ENCODE peak calls at places on chromosomes 13 and 19, in five cellular contexts. One of them, this sample, is unnamed.

GRCh38 chr13:22256111-22256639 is 585.3 kb downstream of the FGF9 start:
- DNase-seq in neural progenitor cell: no peak
- DNase-seq in NB4: no peak
- DNase-seq in stomach: no peak
- DNase-seq in ureter: no peak
- DNase-seq in this sample: no peak

GRCh38 chr19:16233836-16234551 is 36.3 kb downstream of the AP1M1 start:
- DNase-seq in neural progenitor cell: no peak
- DNase-seq in NB4: peak
- DNase-seq in stomach: no peak
- DNase-seq in ureter: no peak
- DNase-seq in this sample: no peak

GRCh38 chr13:30810261-30810701 is 74.9 kb downstream of the ALOX5AP start:
- DNase-seq in neural progenitor cell: no peak
- DNase-seq in NB4: no peak
- DNase-seq in stomach: no peak
- DNase-seq in ureter: no peak
- DNase-seq in this sample: no peak

GRCh38 chr13:29707876-29708543 is 112.5 kb upstream of the SLC7A1 start:
- DNase-seq in neural progenitor cell: peak
- DNase-seq in NB4: peak
- DNase-seq in stomach: peak
- DNase-seq in ureter: no peak
- DNase-seq in this sample: no peak

GRCh38 chr13:33940256-33940655 is 122.3 kb downstream of the RFC3 start:
- DNase-seq in neural progenitor cell: no peak
- DNase-seq in NB4: no peak
- DNase-seq in stomach: no peak
- DNase-seq in ureter: no peak
- DNase-seq in this sample: no peak

GRCh38 chr19:52039169-52039568 is 9.5 kb downstream of the ZNF432 start:
- DNase-seq in neural progenitor cell: no peak
- DNase-seq in NB4: no peak
- DNase-seq in stomach: no peak
- DNase-seq in ureter: no peak
- DNase-seq in this sample: no peak

GRCh38 chr19:43738780-43739211 is 16.0 kb downstream of the SMG9 start:
- DNase-seq in neural progenitor cell: no peak
- DNase-seq in NB4: no peak
- DNase-seq in stomach: peak
- DNase-seq in ureter: no peak
- DNase-seq in this sample: no peak

GRCh38 chr13:110503037-110503901 is 58.3 kb downstream of the RAB20 start:
- DNase-seq in neural progenitor cell: no peak
- DNase-seq in NB4: peak
- DNase-seq in stomach: no peak
- DNase-seq in ureter: no peak
- DNase-seq in this sample: no peak

GRCh38 chr13:48746816-48747215 is 93.1 kb downstream of the CYSLTR2 start:
- DNase-seq in neural progenitor cell: no peak
- DNase-seq in NB4: no peak
- DNase-seq in stomach: no peak
- DNase-seq in ureter: no peak
- DNase-seq in this sample: no peak

GRCh38 chr13:109336730-109337129 is 449.7 kb downstream of the IRS2 start:
- DNase-seq in neural progenitor cell: no peak
- DNase-seq in NB4: no peak
- DNase-seq in stomach: no peak
- DNase-seq in ureter: no peak
- DNase-seq in this sample: no peak

GRCh38 chr19:29667941-29668340 is 2.7 kb downstream of the PLEKHF1 start:
- DNase-seq in neural progenitor cell: no peak
- DNase-seq in NB4: no peak
- DNase-seq in stomach: peak
- DNase-seq in ureter: no peak
- DNase-seq in this sample: no peak

GRCh38 chr19:33064117-33064777 is 441 bp downstream of the RHPN2 start:
- DNase-seq in neural progenitor cell: no peak
- DNase-seq in NB4: peak
- DNase-seq in stomach: peak
- DNase-seq in ureter: no peak
- DNase-seq in this sample: peak

GRCh38 chr13:45833663-45834062 is 17.9 kb downstream of the SIAH3 start:
- DNase-seq in neural progenitor cell: no peak
- DNase-seq in NB4: peak
- DNase-seq in stomach: no peak
- DNase-seq in ureter: peak
- DNase-seq in this sample: no peak

GRCh38 chr13:19634129-19634740 is 776 bp downstream of the MPHOSPH8 start:
- DNase-seq in neural progenitor cell: peak
- DNase-seq in NB4: peak
- DNase-seq in stomach: peak
- DNase-seq in ureter: no peak
- DNase-seq in this sample: no peak

GRCh38 chr13:22592515-22592914 is 588.3 kb upstream of the SGCG start:
- DNase-seq in neural progenitor cell: no peak
- DNase-seq in NB4: peak
- DNase-seq in stomach: no peak
- DNase-seq in ureter: no peak
- DNase-seq in this sample: no peak

GRCh38 chr13:51912091-51912490 is 50.3 kb downstream of the CCDC70 start:
- DNase-seq in neural progenitor cell: no peak
- DNase-seq in NB4: no peak
- DNase-seq in stomach: peak
- DNase-seq in ureter: no peak
- DNase-seq in this sample: no peak

GRCh38 chr13:38386421-38386820 is 36.8 kb downstream of the UFM1 start:
- DNase-seq in neural progenitor cell: no peak
- DNase-seq in NB4: no peak
- DNase-seq in stomach: no peak
- DNase-seq in ureter: no peak
- DNase-seq in this sample: no peak

GRCh38 chr13:51585234-51585672 is 991 bp downstream of the WDFY2 start:
- DNase-seq in neural progenitor cell: no peak
- DNase-seq in NB4: peak
- DNase-seq in stomach: no peak
- DNase-seq in ureter: no peak
- DNase-seq in this sample: no peak

GRCh38 chr19:45691516-45692186 is at the start of gene SNRPD2:
- DNase-seq in neural progenitor cell: peak
- DNase-seq in NB4: peak
- DNase-seq in stomach: peak
- DNase-seq in ureter: peak
- DNase-seq in this sample: peak

GRCh38 chr19:2199215-2199614 is 35.5 kb downstream of the DOT1L start:
- DNase-seq in neural progenitor cell: peak
- DNase-seq in NB4: peak
- DNase-seq in stomach: no peak
- DNase-seq in ureter: no peak
- DNase-seq in this sample: no peak

GRCh38 chr19:342801-343421 is 1.7 kb downstream of the MIER2 start:
- DNase-seq in neural progenitor cell: no peak
- DNase-seq in NB4: peak
- DNase-seq in stomach: peak
- DNase-seq in ureter: peak
- DNase-seq in this sample: peak

GRCh38 chr19:7494416-7495098 is 5.7 kb upstream of the PEX11G start:
- DNase-seq in neural progenitor cell: peak
- DNase-seq in NB4: no peak
- DNase-seq in stomach: peak
- DNase-seq in ureter: peak
- DNase-seq in this sample: no peak

GRCh38 chr13:73465629-73465974 is 406.8 kb downstream of the KLF5 start:
- DNase-seq in neural progenitor cell: no peak
- DNase-seq in NB4: no peak
- DNase-seq in stomach: no peak
- DNase-seq in ureter: no peak
- DNase-seq in this sample: no peak

GRCh38 chr19:3270908-3271307 is 46.4 kb downstream of the CELF5 start:
- DNase-seq in neural progenitor cell: peak
- DNase-seq in NB4: peak
- DNase-seq in stomach: no peak
- DNase-seq in ureter: no peak
- DNase-seq in this sample: no peak

GRCh38 chr13:98509271-98510155 is 67.4 kb downstream of the STK24 start:
- DNase-seq in neural progenitor cell: no peak
- DNase-seq in NB4: peak
- DNase-seq in stomach: peak
- DNase-seq in ureter: no peak
- DNase-seq in this sample: peak

GRCh38 chr13:45292176-45292575 is 48.8 kb downstream of the TPT1 start:
- DNase-seq in neural progenitor cell: no peak
- DNase-seq in NB4: no peak
- DNase-seq in stomach: no peak
- DNase-seq in ureter: no peak
- DNase-seq in this sample: no peak

GRCh38 chr13:32309812-32310706 is 5.1 kb downstream of the ZAR1L start:
- DNase-seq in neural progenitor cell: peak
- DNase-seq in NB4: peak
- DNase-seq in stomach: no peak
- DNase-seq in ureter: no peak
- DNase-seq in this sample: no peak

GRCh38 chr19:39401549-39402416 is 4.9 kb upstream of the ZFP36 start:
- DNase-seq in neural progenitor cell: peak
- DNase-seq in NB4: peak
- DNase-seq in stomach: peak
- DNase-seq in ureter: peak
- DNase-seq in this sample: peak

GRCh38 chr19:1333789-1334188 is 48.1 kb downstream of the EFNA2 start:
- DNase-seq in neural progenitor cell: no peak
- DNase-seq in NB4: no peak
- DNase-seq in stomach: no peak
- DNase-seq in ureter: no peak
- DNase-seq in this sample: no peak

GRCh38 chr19:49767380-49767779 is 579 bp downstream of the AP2A1 start:
- DNase-seq in neural progenitor cell: peak
- DNase-seq in NB4: no peak
- DNase-seq in stomach: no peak
- DNase-seq in ureter: no peak
- DNase-seq in this sample: no peak

GRCh38 chr19:11578342-11579142 is 1.1 kb upstream of the ACP5 start:
- DNase-seq in neural progenitor cell: peak
- DNase-seq in NB4: peak
- DNase-seq in stomach: peak
- DNase-seq in ureter: peak
- DNase-seq in this sample: peak